ENCODE peak calls at places on chromosomes 3 and 15, in eight cellular contexts. One of them, this sample, is unnamed. For H3K9me3, the result is how much of the 10 kb centered on the place peaks cover.

GRCh38 chr3:124032351-124032880 is 40.5 kb upstream of the ROPN1 start:
- DNase-seq in HCT116: no peak
- DNase-seq in endodermal cell: no peak
- DNase-seq in OCI-LY7: no peak
- DNase-seq in fibroblast of lung: peak
- DNase-seq in tibial artery: peak
- DNase-seq in breast epithelium: peak
- DNase-seq in kidney: peak
- DNase-seq in this sample: peak

GRCh38 chr3:73255609-73256029 is 194.2 kb downstream of the EBLN2 start:
- DNase-seq in HCT116: no peak
- DNase-seq in endodermal cell: peak
- DNase-seq in OCI-LY7: no peak
- DNase-seq in fibroblast of lung: peak
- DNase-seq in tibial artery: no peak
- DNase-seq in breast epithelium: no peak
- DNase-seq in kidney: no peak
- DNase-seq in this sample: no peak

GRCh38 chr3:27728195-27729087 is 6.3 kb upstream of the EOMES start:
- DNase-seq in HCT116: no peak
- DNase-seq in endodermal cell: peak
- DNase-seq in OCI-LY7: no peak
- DNase-seq in fibroblast of lung: no peak
- DNase-seq in tibial artery: no peak
- DNase-seq in breast epithelium: no peak
- DNase-seq in kidney: no peak
- DNase-seq in this sample: no peak

GRCh38 chr3:31391150-31391549 is 141.6 kb upstream of the STT3B start:
- DNase-seq in HCT116: no peak
- DNase-seq in endodermal cell: peak
- DNase-seq in OCI-LY7: peak
- DNase-seq in fibroblast of lung: no peak
- DNase-seq in tibial artery: no peak
- DNase-seq in breast epithelium: no peak
- DNase-seq in kidney: no peak
- DNase-seq in this sample: no peak

GRCh38 chr3:87742250-87742649 is 316.6 kb downstream of the CGGBP1 start:
- DNase-seq in HCT116: no peak
- DNase-seq in endodermal cell: no peak
- DNase-seq in OCI-LY7: no peak
- DNase-seq in fibroblast of lung: no peak
- DNase-seq in tibial artery: no peak
- DNase-seq in breast epithelium: no peak
- DNase-seq in kidney: no peak
- DNase-seq in this sample: no peak

GRCh38 chr15:40731034-40731433 is 24.0 kb downstream of the RMDN3 start:
- DNase-seq in HCT116: no peak
- DNase-seq in endodermal cell: peak
- DNase-seq in OCI-LY7: no peak
- DNase-seq in fibroblast of lung: no peak
- DNase-seq in tibial artery: no peak
- DNase-seq in breast epithelium: no peak
- DNase-seq in kidney: no peak
- DNase-seq in this sample: no peak

GRCh38 chr3:14391033-14391432 is 11.4 kb upstream of the SLC6A6 start:
- DNase-seq in HCT116: no peak
- DNase-seq in endodermal cell: no peak
- DNase-seq in OCI-LY7: no peak
- DNase-seq in fibroblast of lung: peak
- DNase-seq in tibial artery: peak
- DNase-seq in breast epithelium: peak
- DNase-seq in kidney: no peak
- DNase-seq in this sample: peak

GRCh38 chr15:68354268-68354667 is 76.7 kb downstream of the FEM1B start:
- DNase-seq in HCT116: no peak
- DNase-seq in endodermal cell: no peak
- DNase-seq in OCI-LY7: no peak
- DNase-seq in fibroblast of lung: peak
- DNase-seq in tibial artery: no peak
- DNase-seq in breast epithelium: no peak
- DNase-seq in kidney: no peak
- DNase-seq in this sample: no peak

DNA sequence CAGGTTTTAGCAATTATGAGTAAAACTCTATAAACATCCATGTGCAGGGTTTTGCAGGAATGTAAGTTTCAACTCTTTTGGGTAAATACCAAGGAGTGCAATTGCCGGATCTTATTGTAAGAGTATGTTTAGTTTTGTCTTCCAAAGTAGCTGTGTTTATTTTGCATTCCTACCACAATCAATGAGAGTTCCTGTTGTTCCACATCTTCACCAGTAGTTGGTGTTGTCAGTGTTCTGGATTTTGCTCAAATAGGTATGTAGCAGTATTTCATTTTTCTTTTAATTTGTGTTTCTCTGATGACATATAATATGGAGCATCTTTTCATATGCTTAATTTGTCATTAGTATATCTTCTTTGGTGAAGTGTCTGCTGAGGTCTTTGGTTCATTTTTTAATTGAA is 185.1 kb upstream of the GALNT15 start:
- DNase-seq in HCT116: no peak
- DNase-seq in endodermal cell: no peak
- DNase-seq in OCI-LY7: peak
- DNase-seq in fibroblast of lung: no peak
- DNase-seq in tibial artery: no peak
- DNase-seq in breast epithelium: no peak
- DNase-seq in kidney: no peak
- DNase-seq in this sample: no peak
- TF ChIP-seq CTCF in HCT116: peak
- TF ChIP-seq CTCF in endodermal cell: peak
- TF ChIP-seq CTCF in OCI-LY7: peak
- TF ChIP-seq CTCF in fibroblast of lung: no peak
- TF ChIP-seq CTCF in tibial artery: no peak
- TF ChIP-seq CTCF in breast epithelium: no peak
- TF ChIP-seq CTCF in kidney: no peak
- TF ChIP-seq CTCF in this sample: peak

GRCh38 chr3:42670051-42670576 is 15.2 kb upstream of the KLHL40 start:
- DNase-seq in HCT116: no peak
- DNase-seq in endodermal cell: peak
- DNase-seq in OCI-LY7: no peak
- DNase-seq in fibroblast of lung: no peak
- DNase-seq in tibial artery: no peak
- DNase-seq in breast epithelium: no peak
- DNase-seq in kidney: no peak
- DNase-seq in this sample: no peak

GRCh38 chr3:42667096-42667522 is 13.6 kb downstream of the ZBTB47 start:
- DNase-seq in HCT116: no peak
- DNase-seq in endodermal cell: no peak
- DNase-seq in OCI-LY7: no peak
- DNase-seq in fibroblast of lung: no peak
- DNase-seq in tibial artery: no peak
- DNase-seq in breast epithelium: no peak
- DNase-seq in kidney: no peak
- DNase-seq in this sample: no peak

GRCh38 chr3:42668403-42668740 is 14.9 kb downstream of the ZBTB47 start:
- DNase-seq in HCT116: no peak
- DNase-seq in endodermal cell: no peak
- DNase-seq in OCI-LY7: no peak
- DNase-seq in fibroblast of lung: no peak
- DNase-seq in tibial artery: no peak
- DNase-seq in breast epithelium: no peak
- DNase-seq in kidney: no peak
- DNase-seq in this sample: no peak

GRCh38 chr3:42667523-42668402 is 14.3 kb downstream of the ZBTB47 start:
- DNase-seq in HCT116: no peak
- DNase-seq in endodermal cell: peak
- DNase-seq in OCI-LY7: no peak
- DNase-seq in fibroblast of lung: no peak
- DNase-seq in tibial artery: no peak
- DNase-seq in breast epithelium: no peak
- DNase-seq in kidney: peak
- DNase-seq in this sample: no peak

GRCh38 chr3:42668793-42669217 is 15.3 kb downstream of the ZBTB47 start:
- DNase-seq in HCT116: no peak
- DNase-seq in endodermal cell: no peak
- DNase-seq in OCI-LY7: no peak
- DNase-seq in fibroblast of lung: peak
- DNase-seq in tibial artery: no peak
- DNase-seq in breast epithelium: no peak
- DNase-seq in kidney: no peak
- DNase-seq in this sample: no peak
- H3K9me3 ChIP-seq in HCT116: under half
- H3K9me3 ChIP-seq in endodermal cell: under half
- H3K9me3 ChIP-seq in OCI-LY7: under half
- H3K9me3 ChIP-seq in fibroblast of lung: under half
- H3K9me3 ChIP-seq in tibial artery: under half
- H3K9me3 ChIP-seq in breast epithelium: under half
- H3K9me3 ChIP-seq in kidney: under half
- H3K9me3 ChIP-seq in this sample: under half

GRCh38 chr3:17947833-17948232 is 205.4 kb upstream of the TBC1D5 start:
- DNase-seq in HCT116: no peak
- DNase-seq in endodermal cell: no peak
- DNase-seq in OCI-LY7: no peak
- DNase-seq in fibroblast of lung: no peak
- DNase-seq in tibial artery: no peak
- DNase-seq in breast epithelium: no peak
- DNase-seq in kidney: no peak
- DNase-seq in this sample: no peak
- TF ChIP-seq CTCF in HCT116: no peak
- TF ChIP-seq CTCF in endodermal cell: no peak
- TF ChIP-seq CTCF in OCI-LY7: no peak
- TF ChIP-seq CTCF in fibroblast of lung: no peak
- TF ChIP-seq CTCF in tibial artery: no peak
- TF ChIP-seq CTCF in breast epithelium: no peak
- TF ChIP-seq CTCF in kidney: no peak
- TF ChIP-seq CTCF in this sample: no peak

GRCh38 chr3:104279617-104280016 is 1087.1 kb upstream of the ALCAM start:
- DNase-seq in HCT116: no peak
- DNase-seq in endodermal cell: no peak
- DNase-seq in OCI-LY7: no peak
- DNase-seq in fibroblast of lung: peak
- DNase-seq in tibial artery: no peak
- DNase-seq in breast epithelium: no peak
- DNase-seq in kidney: no peak
- DNase-seq in this sample: no peak
- H3K9me3 ChIP-seq in HCT116: under half
- H3K9me3 ChIP-seq in endodermal cell: half or more
- H3K9me3 ChIP-seq in OCI-LY7: under half
- H3K9me3 ChIP-seq in fibroblast of lung: under half
- H3K9me3 ChIP-seq in tibial artery: under half
- H3K9me3 ChIP-seq in breast epithelium: under half
- H3K9me3 ChIP-seq in kidney: under half
- H3K9me3 ChIP-seq in this sample: half or more

This sample was measured in left ventricle myocardium inferior.